ENCODE peak calls at places on chromosome 17, in six cellular contexts. M, X, O, J, A and P are unnamed samples.

GRCh38 chr17:70484050-70484449 is 314.7 kb downstream of the KCNJ2 start:
- DNase-seq in J (no peak), M (no peak), A (no peak), O (no peak), X (no peak), P (no peak)

GRCh38 chr17:54980372-54980771 is 11.8 kb downstream of the STXBP4 start:
- DNase-seq in X (no peak), M (no peak), O (no peak), J (no peak), A (no peak), P (no peak)

GRCh38 chr17:66347661-66348604 is 45.5 kb downstream of the PRKCA start:
- DNase-seq in J (peak), M (no peak), X (no peak), A (no peak), O (no peak), P (no peak)

GRCh38 chr17:71801301-71801700 is 319.5 kb upstream of the SOX9 start:
- DNase-seq in X (no peak), O (peak), M (no peak), A (no peak), J (peak), P (peak)

GRCh38 chr17:80017226-80018010 is 18.3 kb downstream of the TBC1D16 start:
- DNase-seq in M (no peak), J (no peak), O (no peak), A (no peak), X (no peak), P (no peak)

GRCh38 chr17:83061586-83061985 is 17.8 kb upstream of the METRNL start:
- DNase-seq in M (no peak), J (no peak), O (no peak), X (no peak), A (peak), P (no peak)

GRCh38 chr17:45197555-45198334 is 23.9 kb upstream of the FMNL1 start:
- DNase-seq in O (peak), A (peak), J (peak), M (peak), X (peak), P (peak)

GRCh38 chr17:39591958-39592954 is 15.5 kb downstream of the NEUROD2 start:
- DNase-seq in A (peak), O (peak), X (peak), M (no peak), J (peak), P (peak)

GRCh38 chr17:35361027-35361426 is 12.4 kb downstream of the SLFN11 start:
- DNase-seq in O (no peak), J (no peak), X (no peak), A (no peak), M (no peak), P (no peak)

GRCh38 chr17:77617516-77617915 is 341.0 kb upstream of the TNRC6C start:
- DNase-seq in O (no peak), J (no peak), M (no peak), A (no peak), X (no peak), P (no peak)

GRCh38 chr17:8161289-8162231 is 1.2 kb downstream of the VAMP2 start:
- DNase-seq in M (no peak), J (no peak), X (no peak), O (no peak), A (no peak), P (no peak)

GRCh38 chr17:8162232-8162996 is at the start of gene VAMP2:
- DNase-seq in M (no peak), X (peak), O (peak), J (peak), A (peak), P (no peak)

GRCh38 chr17:8160224-8160577 is 2.5 kb downstream of the VAMP2 start:
- DNase-seq in M (no peak), A (no peak), J (no peak), O (no peak), X (no peak), P (no peak)

GRCh38 chr17:8159459-8160223 is 3.1 kb downstream of the VAMP2 start:
- DNase-seq in O (no peak), M (no peak), X (no peak), J (no peak), A (no peak), P (no peak)

GRCh38 chr17:8160741-8161221 is 2.0 kb downstream of the VAMP2 start:
- DNase-seq in A (no peak), M (no peak), O (no peak), X (no peak), J (no peak), P (no peak)
- H3K4me3 ChIP-seq in A (no peak), M (peak), O (no peak), X (peak), J (no peak), P (no peak)

DNA sequence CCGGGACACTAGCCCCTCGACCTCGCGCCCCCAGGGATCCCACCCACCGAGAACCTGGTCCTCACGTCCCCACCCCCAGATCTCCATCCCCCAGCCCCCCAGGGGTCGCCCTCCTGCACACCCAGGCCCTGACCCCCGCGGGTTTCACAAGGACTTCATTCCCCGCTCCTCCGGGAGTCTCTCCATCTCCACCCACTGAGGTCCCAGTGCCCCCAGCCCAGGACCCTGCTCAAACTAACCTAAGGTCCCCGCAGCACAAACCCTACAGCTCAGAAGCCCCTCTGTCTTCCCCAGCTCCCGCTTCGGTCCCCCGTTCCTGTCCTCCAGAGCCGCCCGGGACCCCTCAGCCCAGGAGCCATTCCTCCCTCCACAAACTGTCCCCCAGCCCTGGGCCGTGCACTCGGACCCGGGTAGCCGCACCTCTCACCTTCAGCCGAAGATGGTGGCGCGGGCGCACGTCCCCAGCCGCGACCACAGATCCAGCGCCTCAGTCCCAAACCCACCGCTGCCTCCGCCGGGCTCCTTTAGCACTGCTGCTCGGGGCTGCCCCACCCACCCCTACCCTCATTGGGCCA is at the start of gene MYH10:
- DNase-seq in A (no peak), X (peak), J (no peak), M (no peak), O (peak), P (no peak)
- TF ChIP-seq CTCF in A (no peak), X (peak), J (no peak), M (peak), O (no peak), P (peak)

GRCh38 chr17:12020595-12021590 is at the start of gene MAP2K4:
- DNase-seq in J (peak), A (peak), X (peak), M (no peak), O (peak), P (peak)

GRCh38 chr17:12021604-12022003 is 927 bp downstream of the MAP2K4 start:
- DNase-seq in A (no peak), M (no peak), X (peak), J (no peak), O (no peak), P (no peak)

GRCh38 chr17:12022310-12022709 is 1.6 kb downstream of the MAP2K4 start:
- DNase-seq in J (no peak), X (no peak), O (no peak), A (no peak), M (no peak), P (no peak)

GRCh38 chr17:12027658-12028057 is 7.0 kb downstream of the MAP2K4 start:
- DNase-seq in M (no peak), J (no peak), A (no peak), X (no peak), O (no peak), P (no peak)

GRCh38 chr17:12024332-12024731 is 3.7 kb downstream of the MAP2K4 start:
- DNase-seq in A (no peak), J (peak), O (no peak), M (no peak), X (no peak), P (peak)
- H3K4me3 ChIP-seq in A (no peak), J (no peak), O (no peak), M (no peak), X (no peak), P (no peak)

DNA sequence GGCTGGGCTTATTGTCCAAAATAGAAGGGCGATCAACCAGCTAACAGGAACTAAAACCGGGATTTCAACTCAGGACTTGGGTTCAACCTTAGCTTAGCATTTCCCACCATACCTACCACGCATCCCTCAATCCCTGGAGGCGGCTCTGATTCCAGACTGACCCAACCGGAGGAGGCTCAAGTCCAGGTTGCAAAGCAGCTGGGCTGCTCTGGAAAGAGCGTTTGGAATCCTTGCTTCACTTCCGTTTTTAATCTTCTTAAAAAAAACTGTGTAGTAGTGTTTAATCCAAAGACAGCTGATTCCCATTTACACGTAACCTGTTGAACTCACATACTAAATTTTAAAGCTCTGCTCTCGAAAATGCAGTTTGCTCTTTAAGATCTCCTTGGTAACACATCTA is 50.0 kb downstream of the NXN start:
- DNase-seq in X (no peak), A (no peak), J (no peak), M (no peak), O (no peak), P (no peak)
- TF ChIP-seq CTCF in X (no peak), A (no peak), J (no peak), M (no peak), O (no peak), P (no peak)

DNA sequence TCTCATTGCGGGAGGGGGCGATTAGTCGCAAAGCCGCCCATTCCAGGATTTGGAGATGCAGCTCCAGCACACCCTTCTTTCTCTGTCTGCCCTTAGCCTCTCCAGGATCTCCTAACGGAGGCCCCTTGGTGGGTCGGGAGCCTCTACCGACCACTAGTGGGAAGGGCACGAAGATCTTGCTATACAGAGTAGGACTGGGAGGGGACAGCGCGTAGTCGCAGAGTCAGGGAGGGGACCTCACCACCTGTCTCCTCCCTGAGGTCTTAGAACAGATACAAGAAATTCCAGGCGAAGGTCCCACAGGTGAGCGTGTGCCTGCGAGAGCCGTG is 569 bp upstream of the SMTNL2 start:
- DNase-seq in X (peak), O (no peak), M (no peak), A (no peak), J (no peak), P (no peak)
- H3K4me3 ChIP-seq in X (no peak), O (no peak), M (no peak), A (peak), J (no peak), P (no peak)

GRCh38 chr17:68291836-68292688 is 767 bp downstream of the ARSG start:
- DNase-seq in X (peak), M (no peak), J (peak), O (peak), A (peak), P (no peak)
- TF ChIP-seq CTCF in X (peak), M (no peak), J (no peak), O (no peak), A (no peak), P (no peak)

GRCh38 chr17:1390422-1391367 is 9.3 kb downstream of the YWHAE start:
- DNase-seq in X (no peak), J (no peak), O (no peak), M (no peak), A (no peak), P (no peak)

GRCh38 chr17:1391577-1391976 is 8.4 kb downstream of the YWHAE start:
- DNase-seq in J (no peak), A (no peak), O (no peak), X (no peak), M (no peak), P (no peak)

GRCh38 chr17:1384881-1385280 is 15.1 kb downstream of the YWHAE start:
- DNase-seq in O (no peak), J (no peak), M (no peak), X (no peak), A (no peak), P (no peak)

DNA sequence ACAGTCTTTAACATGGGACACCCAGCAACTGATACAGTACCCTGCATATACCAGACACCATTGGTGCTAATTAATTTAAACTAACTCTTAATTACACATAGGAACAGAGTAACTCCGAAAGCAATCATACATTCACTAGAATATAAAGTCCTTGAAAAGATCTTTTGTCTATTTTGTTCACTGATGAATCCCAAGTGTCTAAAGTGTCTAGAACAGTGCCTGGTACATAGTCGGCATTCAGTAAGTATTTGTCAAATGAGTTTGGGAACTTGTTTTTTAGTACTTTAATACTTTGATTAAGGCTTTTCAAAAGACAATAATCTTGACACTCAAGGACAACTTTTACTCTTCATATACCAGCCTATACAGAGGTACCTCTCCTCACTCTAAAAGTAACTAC is 13.8 kb downstream of the YWHAE start:
- DNase-seq in M (no peak), J (no peak), X (no peak), O (no peak), A (no peak), P (no peak)
- H3K4me3 ChIP-seq in M (no peak), J (no peak), X (no peak), O (no peak), A (no peak), P (no peak)

GRCh38 chr17:1716076-1716911 is 6.1 kb upstream of the TLCD2 start:
- DNase-seq in X (peak), M (peak), J (peak), O (peak), A (peak), P (peak)
- TF ChIP-seq CTCF in X (no peak), M (peak), J (no peak), O (no peak), A (peak), P (peak)